ENCODE peak calls at places on chromosomes 12 and 14, in seven cellular contexts. B is GM23338; P is tibial artery; L is fibroblast of the aortic adventitia; W is heart left ventricle; H is CD8-positive, alpha-beta T cell; Y is brain microvascular endothelial cell. V is an unnamed sample.
A peak's percentile ranks its signal among the peaks of the same experiment; 100 is the strongest.

GRCh38 chr14:71526388-71526787 is 405.8 kb upstream of the RGS6 start:
- DNase-seq in B (no peak), P (no peak), L (no peak), W (no peak), H (no peak), Y (no peak), V (no peak)

GRCh38 chr14:23185046-23185445 is 1.6 kb upstream of the SLC7A8 start:
- DNase-seq in B (no peak), P (no peak), L (no peak), W (no peak), H (no peak), Y (peak; percentile 24), V (no peak)

GRCh38 chr14:55851961-55852360 is 266.2 kb upstream of the PELI2 start:
- DNase-seq in B (no peak), P (no peak), L (no peak), W (no peak), H (no peak), Y (no peak), V (no peak)

GRCh38 chr12:75750950-75751349 is 239.5 kb upstream of the KRR1 start:
- DNase-seq in B (no peak), P (no peak), L (peak; percentile 97), W (no peak), H (no peak), Y (peak; percentile 66), V (peak; percentile 78)

GRCh38 chr12:52434096-52434733 is at the start of gene KRT75:
- DNase-seq in B (no peak), P (no peak), L (no peak), W (no peak), H (no peak), Y (no peak), V (peak; percentile 8)

GRCh38 chr14:73809386-73809785 is 42.2 kb upstream of the PTGR2 start:
- DNase-seq in B (no peak), P (no peak), L (no peak), W (no peak), H (no peak), Y (no peak), V (no peak)

GRCh38 chr14:91228112-91229004 is 16.1 kb downstream of the GPR68 start:
- DNase-seq in B (peak; percentile 83), P (no peak), L (peak; percentile 55), W (no peak), H (peak; percentile 57), Y (peak; percentile 78), V (peak; percentile 27)

GRCh38 chr12:121673013-121673441 is 3.6 kb upstream of the MORN3 start:
- DNase-seq in B (peak; percentile 24), P (no peak), L (no peak), W (peak; percentile 51), H (no peak), Y (no peak), V (no peak)

GRCh38 chr12:128531153-128531552 is 264.2 kb downstream of the TMEM132C start:
- DNase-seq in B (no peak), P (no peak), L (no peak), W (no peak), H (no peak), Y (no peak), V (no peak)

GRCh38 chr14:100474176-100474575 is 113.0 kb downstream of the BEGAIN start:
- DNase-seq in B (no peak), P (no peak), L (no peak), W (no peak), H (no peak), Y (no peak), V (no peak)

GRCh38 chr12:131684015-131684725 is 26.7 kb upstream of the SFSWAP start:
- DNase-seq in B (no peak), P (no peak), L (no peak), W (no peak), H (no peak), Y (no peak), V (no peak)

GRCh38 chr14:66623838-66624237 is 115.9 kb downstream of the GPHN start:
- DNase-seq in B (no peak), P (no peak), L (no peak), W (no peak), H (no peak), Y (no peak), V (no peak)

GRCh38 chr12:69553626-69554248 is 31.5 kb upstream of the CCT2 start:
- DNase-seq in B (no peak), P (no peak), L (peak; percentile 54), W (no peak), H (no peak), Y (no peak), V (peak; percentile 77)

GRCh38 chr14:97299661-97300060 is 502.5 kb downstream of the VRK1 start:
- DNase-seq in B (peak; percentile 50), P (no peak), L (no peak), W (no peak), H (peak; percentile 15), Y (no peak), V (no peak)

GRCh38 chr14:54225457-54225856 is 171.3 kb upstream of the CDKN3 start:
- DNase-seq in B (no peak), P (no peak), L (no peak), W (no peak), H (no peak), Y (no peak), V (no peak)

GRCh38 chr12:124995200-124995961 is 1.9 kb downstream of the BRI3BP start:
- DNase-seq in B (peak; percentile 40), P (no peak), L (no peak), W (no peak), H (no peak), Y (no peak), V (no peak)

GRCh38 chr14:20742132-20742531 is 3.6 kb upstream of the EDDM3A start:
- DNase-seq in B (no peak), P (no peak), L (no peak), W (no peak), H (no peak), Y (no peak), V (no peak)

GRCh38 chr12:716506-716905 is 35.9 kb upstream of the WNK1 start:
- DNase-seq in B (no peak), P (no peak), L (peak; percentile 13), W (no peak), H (no peak), Y (no peak), V (no peak)

GRCh38 chr14:93263416-93263815 is 56.4 kb downstream of the UBR7 start:
- DNase-seq in B (no peak), P (no peak), L (peak; percentile 31), W (no peak), H (no peak), Y (peak; percentile 31), V (peak; percentile 63)

GRCh38 chr12:32586390-32586789 is 92.7 kb upstream of the DNM1L start:
- DNase-seq in B (no peak), P (no peak), L (peak; percentile 43), W (no peak), H (no peak), Y (peak; percentile 54), V (peak; percentile 58)

GRCh38 chr14:33555710-33556350 is 395.0 kb downstream of the EGLN3 start:
- DNase-seq in B (no peak), P (no peak), L (peak; percentile 41), W (no peak), H (no peak), Y (no peak), V (no peak)

DNA sequence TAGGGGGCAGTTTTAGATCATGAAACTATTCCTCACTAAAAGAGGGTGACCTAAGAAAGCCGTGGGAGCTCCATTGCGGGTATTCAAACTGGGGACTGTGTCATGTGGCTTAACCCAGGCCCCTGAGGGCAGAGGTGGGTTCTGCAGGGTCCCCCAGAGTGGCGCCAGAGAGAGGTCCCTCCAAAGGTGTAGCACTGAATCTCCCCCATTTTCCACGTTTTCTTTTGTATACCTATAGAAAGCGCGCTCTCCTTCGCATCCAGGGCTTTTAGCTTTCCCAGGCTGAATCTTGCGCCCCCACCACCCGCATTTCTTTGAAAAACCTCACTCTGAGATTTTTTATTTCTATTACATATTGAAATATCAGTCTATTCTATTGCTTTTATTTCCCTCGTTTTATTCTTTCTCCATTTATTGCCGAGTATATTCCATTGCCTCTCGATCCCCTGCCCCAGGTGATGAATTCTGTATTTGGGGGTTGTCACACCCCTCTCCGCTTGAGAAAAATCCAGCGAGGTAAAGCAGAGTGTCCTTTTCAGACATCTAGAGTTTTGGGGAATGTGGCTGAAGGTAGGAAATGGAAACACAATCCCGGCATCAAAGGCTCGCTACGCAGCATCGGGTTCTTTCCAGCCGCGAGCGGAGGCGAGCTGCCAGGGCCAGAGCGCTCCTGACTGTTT is 895 bp upstream of the HOXC13 start:
- DNase-seq in B (no peak), P (no peak), L (no peak), W (no peak), H (no peak), Y (no peak), V (no peak)
- H3K4me3 ChIP-seq in B (peak overlapping the region; percentile 12), P (peak overlapping the region; percentile 61), L (no peak overlapping the region), W (no peak overlapping the region), H (no peak overlapping the region), Y (no peak overlapping the region), V (no peak overlapping the region)

DNA sequence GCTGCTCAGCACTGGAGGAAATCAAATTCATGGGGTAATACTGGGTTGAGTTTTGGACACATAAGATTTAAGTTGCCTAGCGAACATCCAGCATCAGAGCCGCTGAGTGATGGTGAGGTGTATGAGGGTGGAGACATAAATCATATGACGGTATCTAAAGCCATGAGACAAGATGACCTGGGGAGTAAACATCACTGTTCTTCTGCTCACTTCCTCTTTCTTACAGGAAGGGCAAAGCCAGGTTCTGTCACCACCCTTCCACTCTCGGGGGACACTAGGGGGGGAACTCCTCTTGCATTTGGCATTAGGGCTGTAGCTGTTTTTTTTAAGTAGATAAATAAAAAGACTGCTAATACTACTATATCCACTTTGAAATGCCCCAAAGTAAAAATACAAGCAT is 24.0 kb downstream of the PRDM4 start:
- DNase-seq in B (no peak), P (no peak), L (no peak), W (no peak), H (no peak), Y (no peak), V (no peak)
- TF ChIP-seq CTCF in B (peak; percentile 4), P (no peak), L (no peak), W (no peak), H (no peak), Y (no peak), V (no peak)

DNA sequence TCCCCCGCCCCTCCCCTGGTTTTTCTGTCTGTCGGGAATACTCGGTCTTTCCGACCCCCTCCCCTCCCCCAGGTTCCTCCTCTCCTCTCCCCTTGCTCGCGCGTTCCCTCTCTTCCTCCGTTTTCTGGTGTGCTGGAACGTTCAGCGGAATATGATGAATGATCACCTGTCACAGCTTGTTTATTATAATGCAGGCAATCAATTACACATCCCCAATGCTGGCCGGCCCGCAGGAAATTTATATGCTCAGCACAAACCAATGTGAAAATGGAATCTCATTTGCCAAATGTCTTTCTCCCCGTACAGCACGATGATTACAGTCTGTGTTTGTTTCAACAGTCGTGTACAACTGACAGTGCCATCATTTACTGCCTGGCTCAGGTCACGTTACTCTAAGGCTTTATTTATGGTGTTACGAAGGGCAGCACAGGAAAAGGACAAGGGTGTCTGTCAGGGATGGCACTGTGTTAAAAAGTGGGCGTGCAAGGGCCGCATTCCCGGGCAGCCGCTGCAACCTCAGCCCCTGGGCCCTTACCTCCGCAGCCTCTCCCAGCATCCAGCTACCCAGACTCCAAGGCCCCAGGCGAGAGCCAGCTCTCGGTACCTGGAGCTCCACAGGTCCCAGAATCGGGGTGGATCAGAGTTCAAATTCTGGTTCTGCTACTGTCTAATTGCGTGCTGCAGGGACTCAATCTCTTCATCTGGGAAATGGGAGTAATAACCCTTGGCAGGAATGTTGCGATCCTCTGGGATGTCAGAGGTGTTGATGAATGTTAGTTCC is 24.6 kb upstream of the MAP1LC3B2 start:
- DNase-seq in B (peak; percentile 57), P (no peak), L (peak; percentile 48), W (no peak), H (no peak), Y (no peak), V (no peak)
- H3K4me3 ChIP-seq in B (peak overlapping the region; percentile 90), P (peak overlapping the region; percentile 57), L (peak overlapping the region; percentile 68), W (peak overlapping the region; percentile 21), H (peak overlapping the region; percentile 70), Y (peak overlapping the region; percentile 58), V (peak overlapping the region; percentile 71)

GRCh38 chr12:20376984-20377383 is 8.6 kb downstream of the PDE3A start:
- DNase-seq in B (no peak), P (no peak), L (peak; percentile 58), W (no peak), H (no peak), Y (peak; percentile 44), V (no peak)
- TF ChIP-seq CTCF in B (peak; percentile 66), P (peak; percentile 45), L (peak; percentile 40), W (peak; percentile 33), H (no peak), Y (peak; percentile 38), V (peak; percentile 16)

V was measured in foreskin fibroblast.